ENCODE peak calls at places on chromosomes 16 and 17, in six cellular contexts. T is prostate gland, Q is heart left ventricle, X is breast epithelium, B is tibial artery, D is mesenchymal stem cell. I is an unnamed sample. For H3K4me1, the result is how much of the 10 kb centered on the place peaks cover.

GRCh38 chr16:15518412-15519351 is 84.3 kb downstream of the BMERB1 start:
- DNase-seq in T (no peak), Q (peak), X (no peak), B (peak), D (peak), I (no peak)

GRCh38 chr16:66298571-66299120 is 67.8 kb upstream of the CDH5 start:
- DNase-seq in T (no peak), Q (no peak), X (no peak), B (no peak), D (no peak), I (no peak)

GRCh38 chr17:57524790-57525543 is 220.1 kb downstream of the CCDC182 start:
- DNase-seq in T (no peak), Q (no peak), X (no peak), B (no peak), D (no peak), I (no peak)

GRCh38 chr17:49486012-49486641 is 9.0 kb upstream of the NGFR start:
- DNase-seq in T (no peak), Q (no peak), X (no peak), B (no peak), D (no peak), I (no peak)

GRCh38 chr16:68754117-68754792 is 17.2 kb downstream of the CDH1 start:
- DNase-seq in T (no peak), Q (no peak), X (no peak), B (no peak), D (no peak), I (no peak)

GRCh38 chr17:41451154-41451728 is 10.5 kb upstream of the KRT38 start:
- DNase-seq in T (no peak), Q (no peak), X (no peak), B (no peak), D (no peak), I (no peak)

GRCh38 chr16:85249830-85250455 is 137.7 kb upstream of the CIBAR2 start:
- DNase-seq in T (no peak), Q (no peak), X (no peak), B (no peak), D (no peak), I (no peak)

GRCh38 chr16:48366165-48367093 is 18.8 kb downstream of the SIAH1 start:
- DNase-seq in T (peak), Q (no peak), X (no peak), B (peak), D (peak), I (no peak)

GRCh38 chr17:71505981-71506380 is 614.8 kb upstream of the SOX9 start:
- DNase-seq in T (no peak), Q (no peak), X (no peak), B (no peak), D (no peak), I (no peak)

GRCh38 chr17:81579821-81580321 is 27.7 kb upstream of the FAAP100 start:
- DNase-seq in T (no peak), Q (peak), X (no peak), B (no peak), D (peak), I (no peak)

GRCh38 chr16:89136931-89137330 is 34.6 kb upstream of the CDH15 start:
- DNase-seq in T (no peak), Q (no peak), X (no peak), B (peak), D (no peak), I (peak)

GRCh38 chr16:72983728-72984350 is 64.1 kb downstream of the ZFHX3 start:
- DNase-seq in T (peak), Q (no peak), X (no peak), B (peak), D (no peak), I (no peak)

GRCh38 chr17:78568494-78569115 is 8.6 kb downstream of the DNAH17 start:
- DNase-seq in T (no peak), Q (no peak), X (no peak), B (no peak), D (peak), I (no peak)

GRCh38 chr17:80892019-80892855 is 99.4 kb upstream of the CHMP6 start:
- DNase-seq in T (peak), Q (peak), X (no peak), B (peak), D (peak), I (peak)

GRCh38 chr17:15659663-15660062 is 24.4 kb downstream of the TRIM16 start:
- DNase-seq in T (no peak), Q (peak), X (no peak), B (no peak), D (no peak), I (no peak)

GRCh38 chr17:50631195-50631907 is 3.3 kb upstream of the ABCC3 start:
- DNase-seq in T (no peak), Q (peak), X (no peak), B (no peak), D (no peak), I (no peak)

GRCh38 chr17:32755045-32755805 is 121.7 kb downstream of the MYO1D start:
- DNase-seq in T (no peak), Q (no peak), X (no peak), B (no peak), D (peak), I (no peak)

GRCh38 chr17:11485802-11486421 is 112.4 kb upstream of the DNAH9 start:
- DNase-seq in T (peak), Q (no peak), X (no peak), B (no peak), D (no peak), I (no peak)

GRCh38 chr17:65936013-65936412 is 255.9 kb downstream of the CEP112 start:
- DNase-seq in T (no peak), Q (no peak), X (no peak), B (no peak), D (peak), I (no peak)

GRCh38 chr17:50926523-50926922 is 60.4 kb upstream of the TOB1 start:
- DNase-seq in T (no peak), Q (no peak), X (no peak), B (no peak), D (no peak), I (no peak)

GRCh38 chr17:14580494-14580893 is 279.6 kb downstream of the HS3ST3B1 start:
- DNase-seq in T (no peak), Q (no peak), X (no peak), B (no peak), D (no peak), I (no peak)

GRCh38 chr17:73290399-73291259 is 21.2 kb downstream of the CDC42EP4 start:
- DNase-seq in T (no peak), Q (no peak), X (no peak), B (no peak), D (no peak), I (no peak)

GRCh38 chr16:56675685-56676210 is 6.1 kb downstream of the MT1H start:
- DNase-seq in T (no peak), Q (no peak), X (no peak), B (no peak), D (no peak), I (no peak)

GRCh38 chr17:50658602-50659001 is 23.9 kb downstream of the ABCC3 start:
- DNase-seq in T (no peak), Q (no peak), X (no peak), B (no peak), D (no peak), I (no peak)

GRCh38 chr17:58277726-58278595 is 2.8 kb downstream of the MPO start:
- DNase-seq in T (no peak), Q (no peak), X (no peak), B (no peak), D (no peak), I (no peak)

GRCh38 chr16:20867585-20867984 is 32.6 kb downstream of the DCUN1D3 start:
- DNase-seq in T (no peak), Q (no peak), X (no peak), B (no peak), D (no peak), I (no peak)

GRCh38 chr16:20868890-20869289 is 31.3 kb downstream of the DCUN1D3 start:
- DNase-seq in T (peak), Q (peak), X (peak), B (peak), D (peak), I (peak)

GRCh38 chr16:20866161-20866772 is 33.9 kb downstream of the DCUN1D3 start:
- DNase-seq in T (no peak), Q (peak), X (no peak), B (peak), D (peak), I (no peak)

GRCh38 chr16:20865420-20866126 is 34.6 kb downstream of the DCUN1D3 start:
- DNase-seq in T (no peak), Q (no peak), X (no peak), B (no peak), D (peak), I (no peak)

DNA sequence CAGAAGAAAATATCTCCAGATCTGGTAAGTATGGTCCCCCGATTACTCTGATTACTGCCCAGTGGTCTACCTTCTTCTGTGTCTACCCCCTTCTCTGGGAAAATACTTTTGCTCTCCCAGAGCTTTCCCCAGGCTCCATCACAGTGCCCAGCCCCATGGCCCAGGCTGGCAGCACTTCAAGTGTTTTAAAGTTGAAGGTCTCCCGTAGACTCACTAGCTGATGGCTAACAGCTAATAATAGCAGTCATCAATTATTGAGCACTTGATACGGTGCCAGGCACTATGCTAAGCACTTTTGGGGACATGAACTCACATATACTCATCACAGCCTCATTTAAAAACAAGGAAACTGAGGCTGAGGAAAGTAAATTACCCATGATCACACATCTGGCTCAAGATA is 33.4 kb downstream of the DCUN1D3 start:
- DNase-seq in T (no peak), Q (peak), X (no peak), B (no peak), D (no peak), I (no peak)
- H3K4me1 ChIP-seq in T (under half), Q (half or more), X (under half), B (half or more), D (under half), I (half or more)

GRCh38 chr16:55655381-55655708 is 443 bp upstream of the SLC6A2 start:
- DNase-seq in T (no peak), Q (no peak), X (no peak), B (no peak), D (no peak), I (no peak)
- H3K4me3 ChIP-seq in T (no peak), Q (peak), X (peak), B (peak), D (peak), I (no peak)

GRCh38 chr16:9095998-9096397 is 4.6 kb downstream of the HAPSTR1 start:
- DNase-seq in T (no peak), Q (no peak), X (no peak), B (no peak), D (no peak), I (no peak)

GRCh38 chr16:9095171-9095570 is 3.7 kb downstream of the HAPSTR1 start:
- DNase-seq in T (no peak), Q (no peak), X (no peak), B (no peak), D (no peak), I (no peak)

GRCh38 chr16:9092963-9093477 is 1.6 kb downstream of the HAPSTR1 start:
- DNase-seq in T (peak), Q (peak), X (no peak), B (peak), D (no peak), I (peak)

GRCh38 chr16:9092282-9092962 is 978 bp downstream of the HAPSTR1 start:
- DNase-seq in T (peak), Q (peak), X (no peak), B (peak), D (peak), I (peak)

GRCh38 chr16:9094008-9094846 is 2.8 kb downstream of the HAPSTR1 start:
- DNase-seq in T (no peak), Q (no peak), X (no peak), B (no peak), D (no peak), I (no peak)
- H3K4me1 ChIP-seq in T (under half), Q (half or more), X (under half), B (half or more), D (under half), I (half or more)

DNA sequence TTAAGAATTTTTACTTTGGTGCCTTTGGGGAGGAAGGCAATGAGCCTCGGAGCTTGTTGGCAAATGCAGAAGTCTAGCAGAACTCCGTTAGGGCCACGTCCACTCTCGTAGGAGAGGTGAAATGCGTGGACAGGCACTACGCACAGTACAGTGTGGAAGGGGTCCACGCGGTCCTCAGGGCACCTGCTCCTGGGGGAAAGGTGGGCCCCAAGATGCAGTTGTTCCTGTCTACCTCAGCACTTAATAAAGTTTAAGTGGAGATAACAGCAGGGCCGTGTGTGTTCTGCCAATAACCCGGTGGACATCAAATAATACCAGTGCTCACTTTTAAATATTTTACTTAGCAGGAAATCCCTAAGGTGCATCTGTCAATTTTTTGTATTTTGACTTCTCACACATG is 1.8 kb downstream of the RAB11FIP3 start:
- DNase-seq in T (no peak), Q (no peak), X (no peak), B (no peak), D (no peak), I (no peak)
- H3K4me3 ChIP-seq in T (peak), Q (peak), X (peak), B (peak), D (no peak), I (peak)

GRCh38 chr16:2278956-2279800 is 11.3 kb upstream of the RNPS1 start:
- DNase-seq in T (no peak), Q (no peak), X (no peak), B (no peak), D (no peak), I (peak)
- H3K4me1 ChIP-seq in T (under half), Q (under half), X (under half), B (under half), D (under half), I (under half)

I was measured in left lung.